ENCODE peak calls at places on chromosomes 4 and X, in four cellular contexts. Q, U, B and I are unnamed samples.

GRCh38 chr4:67545996-67546356 is 673 bp upstream of the CENPC start:
- DNase-seq in U (no peak), B (no peak), Q (no peak), I (no peak)

GRCh38 chrX:154047266-154047665 is 27.6 kb upstream of the IRAK1 start:
- DNase-seq in Q (no peak), B (no peak), U (no peak), I (no peak)

GRCh38 chrX:91414710-91415109 is 19.9 kb upstream of the PABPC5 start:
- DNase-seq in B (peak; percentile 2), U (peak; percentile 12), Q (no peak), I (no peak)

GRCh38 chr4:23023121-23023520 is 330.4 kb downstream of the GBA3 start:
- DNase-seq in U (no peak), B (peak; percentile 50), Q (no peak), I (no peak)

GRCh38 chr4:7469023-7469422 is 34.3 kb upstream of the PSAPL1 start:
- DNase-seq in B (no peak), Q (no peak), U (no peak), I (no peak)

GRCh38 chr4:81963506-81964020 is 410.2 kb downstream of the HNRNPD start:
- DNase-seq in Q (no peak), B (no peak), U (no peak), I (no peak)

GRCh38 chr4:157751631-157752030 is 421.2 kb downstream of the GASK1B start:
- DNase-seq in U (no peak), Q (no peak), B (no peak), I (no peak)

GRCh38 chrX:716136-716535 is 85.5 kb downstream of the SHOX start:
- DNase-seq in Q (no peak), U (no peak), B (no peak), I (no peak)

GRCh38 chrX:120839506-120839905 is 36.2 kb downstream of the CT47B1 start:
- DNase-seq in Q (no peak), B (no peak), U (no peak), I (no peak)

GRCh38 chr4:110587666-110588285 is 35.1 kb downstream of the PITX2 start:
- DNase-seq in B (no peak), Q (no peak), U (no peak), I (no peak)